ENCODE peak calls at places on chromosome 7, in six cellular contexts. One of them, this sample, is unnamed.

GRCh38 chr7:130409067-130409721 is 28.9 kb downstream of the CPA1 start:
- DNase-seq in astrocyte of the spinal cord: no peak
- DNase-seq in caudate nucleus: no peak
- DNase-seq in Caki2: no peak
- DNase-seq in stimulated activated CD8-positive, alpha-beta memory T cell treated with anti-CD3 and anti-CD28 coated beads, Interleukin-4, amount 100 ng/mL, for 24 hours: no peak
- DNase-seq in cardiac muscle cell: peak; percentile 53
- DNase-seq in this sample: no peak

GRCh38 chr7:5633161-5634106 is 148.0 kb downstream of the RNF216 start:
- DNase-seq in astrocyte of the spinal cord: peak; percentile 34
- DNase-seq in caudate nucleus: peak; percentile 15
- DNase-seq in Caki2: peak; percentile 49
- DNase-seq in stimulated activated CD8-positive, alpha-beta memory T cell treated with anti-CD3 and anti-CD28 coated beads, Interleukin-4, amount 100 ng/mL, for 24 hours: no peak
- DNase-seq in cardiac muscle cell: no peak
- DNase-seq in this sample: no peak

GRCh38 chr7:151244156-151244870 is 4.2 kb downstream of the SMARCD3 start:
- DNase-seq in astrocyte of the spinal cord: peak; percentile 35
- DNase-seq in caudate nucleus: no peak
- DNase-seq in Caki2: no peak
- DNase-seq in stimulated activated CD8-positive, alpha-beta memory T cell treated with anti-CD3 and anti-CD28 coated beads, Interleukin-4, amount 100 ng/mL, for 24 hours: no peak
- DNase-seq in cardiac muscle cell: peak; percentile 64
- DNase-seq in this sample: peak; percentile 82

GRCh38 chr7:12229046-12229445 is 18.0 kb downstream of the TMEM106B start:
- DNase-seq in astrocyte of the spinal cord: peak; percentile 29
- DNase-seq in caudate nucleus: no peak
- DNase-seq in Caki2: no peak
- DNase-seq in stimulated activated CD8-positive, alpha-beta memory T cell treated with anti-CD3 and anti-CD28 coated beads, Interleukin-4, amount 100 ng/mL, for 24 hours: no peak
- DNase-seq in cardiac muscle cell: peak; percentile 30
- DNase-seq in this sample: no peak

GRCh38 chr7:113775401-113775800 is 143.4 kb downstream of the PPP1R3A start:
- DNase-seq in astrocyte of the spinal cord: no peak
- DNase-seq in caudate nucleus: no peak
- DNase-seq in Caki2: no peak
- DNase-seq in stimulated activated CD8-positive, alpha-beta memory T cell treated with anti-CD3 and anti-CD28 coated beads, Interleukin-4, amount 100 ng/mL, for 24 hours: no peak
- DNase-seq in cardiac muscle cell: no peak
- DNase-seq in this sample: no peak

GRCh38 chr7:24574365-24574764 is 1.1 kb downstream of the PALS2 start:
- DNase-seq in astrocyte of the spinal cord: peak; percentile 34
- DNase-seq in caudate nucleus: no peak
- DNase-seq in Caki2: no peak
- DNase-seq in stimulated activated CD8-positive, alpha-beta memory T cell treated with anti-CD3 and anti-CD28 coated beads, Interleukin-4, amount 100 ng/mL, for 24 hours: no peak
- DNase-seq in cardiac muscle cell: peak; percentile 37
- DNase-seq in this sample: peak; percentile 31

GRCh38 chr7:72444023-72444776 is 32.1 kb upstream of the CALN1 start:
- DNase-seq in astrocyte of the spinal cord: no peak
- DNase-seq in caudate nucleus: no peak
- DNase-seq in Caki2: no peak
- DNase-seq in stimulated activated CD8-positive, alpha-beta memory T cell treated with anti-CD3 and anti-CD28 coated beads, Interleukin-4, amount 100 ng/mL, for 24 hours: no peak
- DNase-seq in cardiac muscle cell: no peak
- DNase-seq in this sample: no peak

GRCh38 chr7:88450874-88451273 is 144.2 kb upstream of the STEAP4 start:
- DNase-seq in astrocyte of the spinal cord: no peak
- DNase-seq in caudate nucleus: no peak
- DNase-seq in Caki2: no peak
- DNase-seq in stimulated activated CD8-positive, alpha-beta memory T cell treated with anti-CD3 and anti-CD28 coated beads, Interleukin-4, amount 100 ng/mL, for 24 hours: no peak
- DNase-seq in cardiac muscle cell: no peak
- DNase-seq in this sample: no peak

GRCh38 chr7:133674079-133674478 is 421.2 kb downstream of the EXOC4 start:
- DNase-seq in astrocyte of the spinal cord: no peak
- DNase-seq in caudate nucleus: no peak
- DNase-seq in Caki2: no peak
- DNase-seq in stimulated activated CD8-positive, alpha-beta memory T cell treated with anti-CD3 and anti-CD28 coated beads, Interleukin-4, amount 100 ng/mL, for 24 hours: no peak
- DNase-seq in cardiac muscle cell: no peak
- DNase-seq in this sample: no peak

GRCh38 chr7:113856010-113856409 is 62.8 kb downstream of the PPP1R3A start:
- DNase-seq in astrocyte of the spinal cord: no peak
- DNase-seq in caudate nucleus: no peak
- DNase-seq in Caki2: no peak
- DNase-seq in stimulated activated CD8-positive, alpha-beta memory T cell treated with anti-CD3 and anti-CD28 coated beads, Interleukin-4, amount 100 ng/mL, for 24 hours: no peak
- DNase-seq in cardiac muscle cell: no peak
- DNase-seq in this sample: no peak

GRCh38 chr7:87628780-87629569 is 777 bp downstream of the RUNDC3B start:
- DNase-seq in astrocyte of the spinal cord: peak; percentile 6
- DNase-seq in caudate nucleus: no peak
- DNase-seq in Caki2: peak; percentile 65
- DNase-seq in stimulated activated CD8-positive, alpha-beta memory T cell treated with anti-CD3 and anti-CD28 coated beads, Interleukin-4, amount 100 ng/mL, for 24 hours: peak; percentile 15
- DNase-seq in cardiac muscle cell: peak; percentile 9
- DNase-seq in this sample: no peak

GRCh38 chr7:40133561-40134427 is 628 bp downstream of the MPLKIP start:
- DNase-seq in astrocyte of the spinal cord: peak; percentile 13
- DNase-seq in caudate nucleus: no peak
- DNase-seq in Caki2: no peak
- DNase-seq in stimulated activated CD8-positive, alpha-beta memory T cell treated with anti-CD3 and anti-CD28 coated beads, Interleukin-4, amount 100 ng/mL, for 24 hours: no peak
- DNase-seq in cardiac muscle cell: peak; percentile 35
- DNase-seq in this sample: no peak

GRCh38 chr7:141522657-141523342 is 28.4 kb upstream of the AGK start:
- DNase-seq in astrocyte of the spinal cord: no peak
- DNase-seq in caudate nucleus: no peak
- DNase-seq in Caki2: no peak
- DNase-seq in stimulated activated CD8-positive, alpha-beta memory T cell treated with anti-CD3 and anti-CD28 coated beads, Interleukin-4, amount 100 ng/mL, for 24 hours: no peak
- DNase-seq in cardiac muscle cell: no peak
- DNase-seq in this sample: no peak

This sample was measured in K562.